ENCODE peak calls at places on chromosomes 12 and 14, in five cellular contexts. One of them, this sample, is unnamed.

GRCh38 chr14:104702673-104703072 is 13.3 kb downstream of the INF2 start:
- DNase-seq in GM06990: no peak
- DNase-seq in hepatic stellate cell: no peak
- DNase-seq in NCI-H446 treated with DMSO at 0.1 percent for 48 hours: no peak
- DNase-seq in dermis microvascular lymphatic vessel endothelial cell: no peak
- DNase-seq in this sample: no peak

GRCh38 chr14:70952485-70952884 is 45.2 kb downstream of the PCNX1 start:
- DNase-seq in hepatic stellate cell: no peak
- DNase-seq in NCI-H446 treated with DMSO at 0.1 percent for 48 hours: no peak
- DNase-seq in dermis microvascular lymphatic vessel endothelial cell: no peak
- DNase-seq in GM06990: no peak
- DNase-seq in this sample: no peak

GRCh38 chr12:109525279-109525585 is 47.8 kb downstream of the UBE3B start:
- DNase-seq in GM06990: no peak
- DNase-seq in hepatic stellate cell: no peak
- DNase-seq in NCI-H446 treated with DMSO at 0.1 percent for 48 hours: no peak
- DNase-seq in dermis microvascular lymphatic vessel endothelial cell: no peak
- DNase-seq in this sample: no peak

GRCh38 chr12:48796976-48797375 is 8.1 kb upstream of the ADCY6 start:
- DNase-seq in NCI-H446 treated with DMSO at 0.1 percent for 48 hours: no peak
- DNase-seq in hepatic stellate cell: no peak
- DNase-seq in GM06990: no peak
- DNase-seq in dermis microvascular lymphatic vessel endothelial cell: no peak
- DNase-seq in this sample: no peak

GRCh38 chr12:124172646-124173045 is 122.2 kb upstream of the RFLNA start:
- DNase-seq in NCI-H446 treated with DMSO at 0.1 percent for 48 hours: no peak
- DNase-seq in GM06990: no peak
- DNase-seq in hepatic stellate cell: no peak
- DNase-seq in dermis microvascular lymphatic vessel endothelial cell: no peak
- DNase-seq in this sample: no peak

GRCh38 chr14:90814806-90815566 is 1.2 kb downstream of the TTC7B start:
- DNase-seq in hepatic stellate cell: no peak
- DNase-seq in NCI-H446 treated with DMSO at 0.1 percent for 48 hours: no peak
- DNase-seq in dermis microvascular lymphatic vessel endothelial cell: no peak
- DNase-seq in GM06990: no peak
- DNase-seq in this sample: no peak

GRCh38 chr14:80973918-80974317 is 18.5 kb downstream of the TSHR start:
- DNase-seq in GM06990: no peak
- DNase-seq in dermis microvascular lymphatic vessel endothelial cell: no peak
- DNase-seq in NCI-H446 treated with DMSO at 0.1 percent for 48 hours: no peak
- DNase-seq in hepatic stellate cell: no peak
- DNase-seq in this sample: no peak

GRCh38 chr12:68480526-68480925 is 130.2 kb upstream of the RAP1B start:
- DNase-seq in NCI-H446 treated with DMSO at 0.1 percent for 48 hours: no peak
- DNase-seq in hepatic stellate cell: no peak
- DNase-seq in dermis microvascular lymphatic vessel endothelial cell: no peak
- DNase-seq in GM06990: no peak
- DNase-seq in this sample: no peak

GRCh38 chr12:19196959-19197630 is 67.6 kb downstream of the PLEKHA5 start:
- DNase-seq in hepatic stellate cell: no peak
- DNase-seq in NCI-H446 treated with DMSO at 0.1 percent for 48 hours: no peak
- DNase-seq in dermis microvascular lymphatic vessel endothelial cell: no peak
- DNase-seq in GM06990: no peak
- DNase-seq in this sample: no peak

GRCh38 chr14:66746316-66747006 is 238.5 kb downstream of the GPHN start:
- DNase-seq in dermis microvascular lymphatic vessel endothelial cell: peak; percentile 63
- DNase-seq in NCI-H446 treated with DMSO at 0.1 percent for 48 hours: no peak
- DNase-seq in GM06990: no peak
- DNase-seq in hepatic stellate cell: peak; percentile 11
- DNase-seq in this sample: peak; percentile 41